ENCODE peak calls at places on chromosome 21, in four cellular contexts. B is K562, A is GM12878, S is SK-N-SH. L is an unnamed sample.

GRCh38 chr21:36672737-36673136 is 26.2 kb upstream of the SIM2 start:
- DNase-seq in S (no peak), A (no peak), B (no peak), L (no peak)

GRCh38 chr21:41133896-41134522 is 34.0 kb upstream of the BACE2 start:
- DNase-seq in S (peak), A (no peak), B (peak), L (no peak)

GRCh38 chr21:45982758-45983731 is 1.5 kb downstream of the COL6A1 start:
- DNase-seq in B (no peak), S (peak), A (no peak), L (peak)

GRCh38 chr21:15552914-15553491 is 176.8 kb upstream of the USP25 start:
- DNase-seq in A (no peak), B (no peak), S (no peak), L (no peak)

GRCh38 chr21:14096577-14096976 is 114.2 kb downstream of the LIPI start:
- DNase-seq in S (no peak), B (no peak), A (no peak), L (no peak)

GRCh38 chr21:15415541-15416261 is 314.1 kb upstream of the USP25 start:
- DNase-seq in S (no peak), A (no peak), B (no peak), L (no peak)

GRCh38 chr21:42404534-42404933 is 832 bp downstream of the UBASH3A start:
- DNase-seq in A (no peak), S (no peak), B (peak), L (no peak)

GRCh38 chr21:26708223-26708800 is 135.2 kb upstream of the CYYR1 start:
- DNase-seq in B (no peak), A (no peak), S (no peak), L (no peak)

GRCh38 chr21:43611598-43612369 is 47.5 kb downstream of the HSF2BP start:
- DNase-seq in A (no peak), S (peak), B (peak), L (peak)

GRCh38 chr21:42747746-42748351 is 94.4 kb downstream of the PDE9A start:
- DNase-seq in B (no peak), S (no peak), A (no peak), L (no peak)

GRCh38 chr21:26079376-26079775 is 91.2 kb downstream of the APP start:
- DNase-seq in A (no peak), B (no peak), S (no peak), L (no peak)

GRCh38 chr21:45768011-45768740 is 124.7 kb downstream of the PCBP3 start:
- DNase-seq in A (no peak), B (no peak), S (no peak), L (no peak)

GRCh38 chr21:17391811-17392340 is 121.0 kb upstream of the CXADR start:
- DNase-seq in B (no peak), S (no peak), A (no peak), L (no peak)

GRCh38 chr21:43775795-43776430 is at the start of gene CSTB:
- DNase-seq in S (peak), B (peak), A (no peak), L (peak)

GRCh38 chr21:46120301-46121285 is 22.7 kb downstream of the COL6A2 start:
- DNase-seq in B (no peak), A (no peak), S (peak), L (peak)

GRCh38 chr21:35911412-35912191 is 148.7 kb downstream of the SETD4 start:
- DNase-seq in S (no peak), B (no peak), A (no peak), L (no peak)

GRCh38 chr21:45739218-45740087 is 95.9 kb downstream of the PCBP3 start:
- DNase-seq in A (no peak), S (no peak), B (no peak), L (no peak)

GRCh38 chr21:42019706-42020105 is 9.5 kb upstream of the ZBTB21 start:
- DNase-seq in A (no peak), B (no peak), S (no peak), L (no peak)

GRCh38 chr21:15908187-15908586 is 178.4 kb downstream of the USP25 start:
- DNase-seq in B (no peak), A (no peak), S (no peak), L (no peak)

GRCh38 chr21:35011681-35012080 is 37.4 kb downstream of the RUNX1 start:
- DNase-seq in A (no peak), S (no peak), B (no peak), L (no peak)

GRCh38 chr21:31987696-31988095 is 114.9 kb downstream of the HUNK start:
- DNase-seq in S (no peak), A (no peak), B (no peak), L (no peak)
- TF ChIP-seq USF1 in S (no peak), A (no peak), B (no peak), L (no peak)

DNA sequence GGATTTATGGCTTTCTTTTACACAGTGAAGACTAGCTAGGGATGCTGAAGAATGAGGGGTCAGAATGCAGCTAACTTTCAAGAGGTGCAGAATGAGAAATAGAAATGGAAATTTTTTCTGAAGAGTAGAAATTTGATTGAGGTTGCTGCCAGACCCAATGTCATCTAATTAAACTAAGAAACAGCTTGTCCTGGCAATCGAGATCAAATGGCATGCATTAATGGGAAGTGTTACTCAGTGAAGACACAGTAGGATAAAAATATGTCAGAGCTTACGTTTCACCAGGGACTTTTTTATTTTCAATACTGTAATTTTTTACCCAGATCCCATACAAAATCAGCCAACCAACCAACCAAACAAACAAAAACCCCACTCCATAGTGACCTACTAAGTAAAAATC is 306.0 kb downstream of the GRIK1 start:
- DNase-seq in S (no peak), B (no peak), A (no peak), L (no peak)
- TF ChIP-seq USF1 in S (no peak), B (no peak), A (no peak), L (no peak)

DNA sequence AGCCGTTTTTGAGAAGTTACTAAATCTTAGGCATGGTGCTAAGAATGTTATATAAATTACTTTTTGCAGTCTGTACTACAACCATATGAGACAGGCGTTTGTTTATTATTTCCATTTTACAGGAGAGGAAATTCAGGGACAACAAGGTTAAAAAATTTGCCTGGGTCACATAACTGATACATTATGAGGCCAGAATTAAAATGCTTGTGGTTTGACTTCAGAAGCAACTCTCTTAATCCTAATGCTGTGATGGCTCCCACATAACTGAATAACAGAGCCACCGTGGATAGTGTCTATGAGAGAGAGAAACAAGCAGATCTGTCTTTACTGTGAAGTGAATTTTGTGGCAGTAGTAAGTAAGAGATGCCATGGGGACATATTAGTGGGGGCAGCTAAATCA is 184.9 kb downstream of the NCAM2 start:
- DNase-seq in S (no peak), A (no peak), B (no peak), L (no peak)
- TF ChIP-seq USF1 in S (no peak), A (no peak), B (no peak), L (no peak)

DNA sequence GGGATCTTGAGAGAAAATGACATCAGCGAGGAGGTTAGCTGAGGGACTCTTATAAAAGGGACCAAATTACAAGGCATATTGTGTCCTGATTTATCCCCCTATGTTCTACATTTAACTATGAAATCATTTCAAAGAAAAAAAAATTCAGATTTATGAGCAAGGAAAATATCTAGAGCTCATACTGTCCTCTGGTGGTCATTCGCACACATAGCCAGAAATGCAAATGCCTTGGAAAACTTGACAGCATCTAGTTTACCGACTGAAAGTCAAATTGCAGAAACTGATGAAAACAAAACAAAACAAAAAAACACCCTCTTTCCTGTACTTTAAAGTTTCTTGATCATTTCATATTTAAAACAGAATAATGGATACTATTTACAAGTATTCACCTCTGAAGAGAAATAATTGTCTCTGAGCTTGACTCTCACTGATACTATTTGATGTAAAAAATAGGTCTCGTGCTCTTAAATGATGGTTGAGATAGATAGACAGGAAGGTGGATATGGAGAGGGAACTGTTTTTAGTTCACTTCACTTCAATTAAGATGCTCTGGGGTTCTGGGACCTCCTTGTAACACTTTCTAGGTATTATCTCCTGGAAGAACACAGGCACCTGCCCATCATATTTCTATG is 253.8 kb downstream of the PCP4 start:
- DNase-seq in A (no peak), B (peak), S (peak), L (no peak)
- TF ChIP-seq USF1 in A (no peak), B (no peak), S (no peak), L (no peak)

GRCh38 chr21:37712204-37712934 is 203.9 kb downstream of the KCNJ6 start:
- DNase-seq in A (no peak), B (peak), S (peak), L (peak)

GRCh38 chr21:37710555-37711293 is 205.5 kb downstream of the KCNJ6 start:
- DNase-seq in B (no peak), S (peak), A (no peak), L (no peak)

GRCh38 chr21:37711294-37711844 is 204.9 kb downstream of the KCNJ6 start:
- DNase-seq in S (peak), A (no peak), B (no peak), L (no peak)
- TF ChIP-seq USF1 in S (no peak), A (no peak), B (no peak), L (no peak)

GRCh38 chr21:33885158-33885514 is 30.5 kb downstream of the ATP5PO start:
- DNase-seq in S (no peak), B (no peak), A (no peak), L (no peak)

GRCh38 chr21:33880626-33881025 is 35.0 kb downstream of the ATP5PO start:
- DNase-seq in S (no peak), A (no peak), B (no peak), L (no peak)

GRCh38 chr21:33884361-33885157 is 31.0 kb downstream of the ATP5PO start:
- DNase-seq in A (no peak), S (no peak), B (no peak), L (no peak)

GRCh38 chr21:33878824-33879223 is 36.8 kb downstream of the ATP5PO start:
- DNase-seq in A (no peak), S (no peak), B (no peak), L (no peak)

GRCh38 chr21:33881689-33882440 is 33.7 kb downstream of the ATP5PO start:
- DNase-seq in A (no peak), B (no peak), S (no peak), L (no peak)
- TF ChIP-seq USF1 in A (no peak), B (no peak), S (no peak), L (no peak)

L was measured in WTC11.